ENCODE peak calls at places on chromosomes 16 and 17, in six cellular contexts. Q is A549; J is NCI-H2081; O is lung; Y is effector CD4-positive, alpha-beta T cell; P is NCI-H524 treated with DMSO at 0.1 percent for 48 hours. I is an unnamed sample.

GRCh38 chr17:1989135-1989534 is 36.0 kb downstream of the RTN4RL1 start:
- DNase-seq in Q (peak; percentile 55), J (no peak), O (no peak), Y (no peak), P (no peak), I (peak; percentile 87)

GRCh38 chr17:70674061-70674460 is 504.7 kb downstream of the KCNJ2 start:
- DNase-seq in Q (no peak), J (no peak), O (no peak), Y (no peak), P (no peak), I (no peak)

GRCh38 chr16:392450-393027 is 4.5 kb upstream of the NME4 start:
- DNase-seq in Q (no peak), J (no peak), O (no peak), Y (no peak), P (no peak), I (no peak)

GRCh38 chr17:64095144-64095882 is 34.6 kb downstream of the ERN1 start:
- DNase-seq in Q (no peak), J (peak; percentile 59), O (peak; percentile 41), Y (no peak), P (no peak), I (peak; percentile 62)

GRCh38 chr17:27746881-27747280 is 53.4 kb downstream of the NOS2 start:
- DNase-seq in Q (no peak), J (no peak), O (no peak), Y (no peak), P (no peak), I (no peak)

GRCh38 chr16:72241930-72242329 is 70.0 kb upstream of the PMFBP1 start:
- DNase-seq in Q (peak; percentile 35), J (peak; percentile 27), O (no peak), Y (no peak), P (peak; percentile 59), I (peak; percentile 52)

GRCh38 chr17:79027925-79028491 is 4.0 kb downstream of the C1QTNF1 start:
- DNase-seq in Q (no peak), J (no peak), O (no peak), Y (no peak), P (no peak), I (no peak)

GRCh38 chr16:11609474-11610120 is 22.9 kb upstream of the LITAF start:
- DNase-seq in Q (no peak), J (no peak), O (no peak), Y (no peak), P (peak; percentile 53), I (no peak)

GRCh38 chr17:55283256-55283965 is 18.7 kb downstream of the HLF start:
- DNase-seq in Q (no peak), J (no peak), O (no peak), Y (no peak), P (no peak), I (no peak)

GRCh38 chr16:14196539-14196938 is 125.4 kb downstream of the MRTFB start:
- DNase-seq in Q (no peak), J (no peak), O (no peak), Y (no peak), P (no peak), I (no peak)

GRCh38 chr16:89733792-89734191 is 12.5 kb downstream of the ZNF276 start:
- DNase-seq in Q (no peak), J (no peak), O (no peak), Y (no peak), P (no peak), I (no peak)

GRCh38 chr17:80220709-80221215 is 535 bp downstream of the SLC26A11 start:
- DNase-seq in Q (peak; percentile 46), J (no peak), O (no peak), Y (peak; percentile 10), P (no peak), I (no peak)

GRCh38 chr17:17526369-17526768 is 30.2 kb upstream of the RASD1 start:
- DNase-seq in Q (no peak), J (no peak), O (no peak), Y (no peak), P (no peak), I (no peak)

GRCh38 chr16:12868169-12868568 is 33.2 kb upstream of the SHISA9 start:
- DNase-seq in Q (no peak), J (no peak), O (no peak), Y (no peak), P (no peak), I (no peak)

GRCh38 chr16:57929250-57929649 is 41.7 kb downstream of the CNGB1 start:
- DNase-seq in Q (no peak), J (no peak), O (no peak), Y (no peak), P (no peak), I (no peak)

GRCh38 chr17:80177986-80178590 is 8.3 kb downstream of the CARD14 start:
- DNase-seq in Q (no peak), J (no peak), O (no peak), Y (no peak), P (no peak), I (no peak)

GRCh38 chr16:86379505-86379846 is 130.9 kb upstream of the FOXF1 start:
- DNase-seq in Q (no peak), J (no peak), O (no peak), Y (no peak), P (no peak), I (no peak)

GRCh38 chr16:1998852-1999801 is 9.4 kb downstream of the SYNGR3 start:
- DNase-seq in Q (no peak), J (no peak), O (no peak), Y (no peak), P (no peak), I (no peak)

GRCh38 chr16:73058221-73058615 is 10.3 kb upstream of the ZFHX3 start:
- DNase-seq in Q (no peak), J (no peak), O (no peak), Y (no peak), P (no peak), I (no peak)

GRCh38 chr17:40497704-40498103 is 3.7 kb downstream of the TNS4 start:
- DNase-seq in Q (no peak), J (no peak), O (no peak), Y (no peak), P (no peak), I (no peak)

GRCh38 chr16:47019563-47019962 is 46.1 kb upstream of the DNAJA2 start:
- DNase-seq in Q (no peak), J (no peak), O (no peak), Y (no peak), P (no peak), I (peak; percentile 24)

GRCh38 chr16:27311897-27312303 is 1.9 kb upstream of the IL4R start:
- DNase-seq in Q (no peak), J (no peak), O (no peak), Y (no peak), P (no peak), I (no peak)

GRCh38 chr17:17836818-17837379 is at the start of gene SREBF1:
- DNase-seq in Q (peak; percentile 87), J (peak; percentile 31), O (no peak), Y (peak; percentile 45), P (no peak), I (peak; percentile 61)

GRCh38 chr17:3552916-3553315 is 4.7 kb downstream of the TRPV3 start:
- DNase-seq in Q (no peak), J (no peak), O (no peak), Y (no peak), P (no peak), I (no peak)

GRCh38 chr17:39923836-39924690 is 3.3 kb downstream of the ORMDL3 start:
- DNase-seq in Q (no peak), J (no peak), O (no peak), Y (no peak), P (no peak), I (no peak)

GRCh38 chr16:81945665-81946064 is 65.6 kb downstream of the SDR42E1 start:
- DNase-seq in Q (no peak), J (no peak), O (no peak), Y (no peak), P (no peak), I (no peak)

GRCh38 chr16:61900482-61900881 is 135.8 kb downstream of the CDH8 start:
- DNase-seq in Q (no peak), J (no peak), O (no peak), Y (no peak), P (no peak), I (peak; percentile 16)

I was measured in RWPE1.